ENCODE peak calls at places on chromosomes 16 and 17, in six cellular contexts. W is astrocyte of the spinal cord, S is HepG2, I is pancreas, Y is A549, A is brain microvascular endothelial cell. T is an unnamed sample.

GRCh38 chr16:21338537-21339268 is 60.6 kb upstream of the CRYM start:
- DNase-seq in W (no peak), S (peak; percentile 87), I (no peak), Y (no peak), A (no peak), T (no peak)

GRCh38 chr17:74872313-74873035 is at the start of gene FDXR:
- DNase-seq in W (no peak), S (peak; percentile 50), I (no peak), Y (no peak), A (no peak), T (no peak)

GRCh38 chr16:63876096-63876495 is 1245.8 kb downstream of the CDH11 start:
- DNase-seq in W (no peak), S (no peak), I (no peak), Y (no peak), A (no peak), T (no peak)

GRCh38 chr17:77173104-77173503 is 32.3 kb downstream of the SEC14L1 start:
- DNase-seq in W (no peak), S (no peak), I (no peak), Y (no peak), A (no peak), T (no peak)

GRCh38 chr17:74361613-74362391 is at the start of gene BTBD17:
- DNase-seq in W (no peak), S (peak; percentile 30), I (peak; percentile 87), Y (peak; percentile 67), A (no peak), T (no peak)

GRCh38 chr17:64057701-64058263 is 37.3 kb upstream of the ICAM2 start:
- DNase-seq in W (no peak), S (peak; percentile 66), I (no peak), Y (peak; percentile 26), A (no peak), T (no peak)

GRCh38 chr17:55777471-55777971 is 26.7 kb downstream of the PCTP start:
- DNase-seq in W (no peak), S (no peak), I (no peak), Y (no peak), A (no peak), T (no peak)

GRCh38 chr17:4696432-4696796 is 7.5 kb downstream of the PELP1 start:
- DNase-seq in W (no peak), S (no peak), I (no peak), Y (no peak), A (no peak), T (no peak)

GRCh38 chr16:77172964-77173363 is 18.0 kb upstream of the MON1B start:
- DNase-seq in W (no peak), S (no peak), I (no peak), Y (no peak), A (no peak), T (no peak)

GRCh38 chr16:63596716-63597115 is 1525.1 kb downstream of the CDH11 start:
- DNase-seq in W (no peak), S (no peak), I (no peak), Y (no peak), A (no peak), T (no peak)

GRCh38 chr16:67486805-67487204 is 3.5 kb upstream of the AGRP start:
- DNase-seq in W (no peak), S (no peak), I (no peak), Y (no peak), A (no peak), T (no peak)

GRCh38 chr16:30557397-30557949 is 701 bp downstream of the ZNF764 start:
- DNase-seq in W (no peak), S (no peak), I (no peak), Y (no peak), A (no peak), T (no peak)

GRCh38 chr16:57202095-57202886 is 16.2 kb downstream of the RSPRY1 start:
- DNase-seq in W (no peak), S (no peak), I (no peak), Y (no peak), A (no peak), T (no peak)

GRCh38 chr17:2237960-2238359 is 65.6 kb downstream of the SMG6 start:
- DNase-seq in W (no peak), S (no peak), I (no peak), Y (no peak), A (no peak), T (no peak)

GRCh38 chr17:66540131-66540781 is 237.8 kb downstream of the PRKCA start:
- DNase-seq in W (peak; percentile 95), S (peak; percentile 72), I (no peak), Y (no peak), A (peak; percentile 93), T (no peak)

GRCh38 chr16:84931506-84931905 is 79.8 kb downstream of the ZDHHC7 start:
- DNase-seq in W (no peak), S (no peak), I (no peak), Y (no peak), A (peak; percentile 14), T (no peak)

GRCh38 chr17:65963179-65963578 is 228.8 kb downstream of the CEP112 start:
- DNase-seq in W (no peak), S (no peak), I (no peak), Y (no peak), A (no peak), T (no peak)

GRCh38 chr16:88083582-88083981 is 132.3 kb downstream of the BANP start:
- DNase-seq in W (no peak), S (no peak), I (peak; percentile 23), Y (no peak), A (no peak), T (no peak)

GRCh38 chr16:88084881-88085280 is 133.6 kb downstream of the BANP start:
- DNase-seq in W (no peak), S (no peak), I (no peak), Y (no peak), A (no peak), T (no peak)

GRCh38 chr16:88088161-88088581 is 136.9 kb downstream of the BANP start:
- DNase-seq in W (no peak), S (no peak), I (peak; percentile 65), Y (no peak), A (no peak), T (no peak)

GRCh38 chr16:88086571-88087516 is 135.6 kb downstream of the BANP start:
- DNase-seq in W (no peak), S (no peak), I (peak; percentile 57), Y (no peak), A (no peak), T (no peak)

GRCh38 chr16:88087517-88087877 is 136.3 kb downstream of the BANP start:
- DNase-seq in W (no peak), S (no peak), I (peak; percentile 38), Y (no peak), A (no peak), T (no peak)
- H3K4me3 ChIP-seq in W (no peak overlapping the region), S (no peak overlapping the region), I (no peak overlapping the region), Y (no peak overlapping the region), A (no peak overlapping the region), T (no peak overlapping the region)

GRCh38 chr16:81873221-81873620 is 94.1 kb downstream of the PLCG2 start:
- DNase-seq in W (no peak), S (no peak), I (no peak), Y (no peak), A (no peak), T (no peak)
- TF ChIP-seq CTCF in W (no peak), S (no peak), I (no peak), Y (no peak), A (no peak), T (no peak)

GRCh38 chr17:83099570-83100181 is 20.3 kb downstream of the METRNL start:
- DNase-seq in W (peak; percentile 69), S (no peak), I (no peak), Y (no peak), A (no peak), T (no peak)

GRCh38 chr17:83099086-83099540 is 19.7 kb downstream of the METRNL start:
- DNase-seq in W (no peak), S (no peak), I (no peak), Y (no peak), A (no peak), T (no peak)

GRCh38 chr17:83097831-83098230 is 18.4 kb downstream of the METRNL start:
- DNase-seq in W (no peak), S (no peak), I (no peak), Y (no peak), A (no peak), T (no peak)

GRCh38 chr17:83096401-83097220 is 17.2 kb downstream of the METRNL start:
- DNase-seq in W (no peak), S (no peak), I (no peak), Y (no peak), A (no peak), T (peak; percentile 80)

DNA sequence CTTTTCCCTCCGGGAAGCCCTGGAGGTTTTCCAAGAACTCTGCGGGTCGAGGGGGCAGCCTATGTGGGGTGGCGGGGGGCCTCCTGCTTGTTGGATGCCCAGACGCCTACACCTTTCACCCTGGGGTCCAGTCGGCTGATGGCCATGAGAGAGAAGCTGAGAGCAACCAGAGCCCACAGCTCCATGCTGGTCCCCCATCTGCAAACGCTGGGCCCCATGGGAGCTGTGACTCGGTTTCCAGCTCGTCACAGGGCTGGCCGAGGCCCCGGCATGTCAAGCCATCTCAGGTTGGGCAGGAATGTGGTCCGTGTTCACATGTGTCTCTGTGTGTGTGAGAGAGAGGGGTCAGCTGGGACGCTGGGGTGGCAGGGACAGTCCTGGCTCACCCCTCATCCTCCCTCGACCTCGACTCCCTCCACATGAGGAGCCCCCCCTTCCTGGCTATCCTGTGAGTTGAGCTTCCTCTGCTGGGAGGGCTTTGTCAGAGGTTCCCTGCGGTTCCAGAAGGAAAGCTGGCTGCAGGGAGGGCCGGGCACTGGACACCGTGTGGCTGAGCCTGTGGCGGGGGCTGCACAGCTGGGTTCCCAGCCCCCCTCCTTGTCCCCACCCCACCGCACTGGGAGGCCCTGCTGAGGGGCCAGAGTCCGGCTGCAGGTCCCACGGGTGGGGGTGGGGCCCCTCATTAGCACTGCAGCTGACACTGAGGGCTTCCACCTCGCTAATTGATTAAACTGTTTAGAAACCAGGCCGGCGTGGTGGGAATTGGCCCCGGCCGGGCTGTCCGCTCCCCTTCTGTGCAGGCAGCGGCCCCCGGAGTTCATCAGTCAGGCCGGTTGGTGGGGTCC is 19.1 kb downstream of the METRNL start:
- DNase-seq in W (peak; percentile 21), S (no peak), I (no peak), Y (no peak), A (no peak), T (no peak)
- H3K4me3 ChIP-seq in W (no peak overlapping the region), S (no peak overlapping the region), I (no peak overlapping the region), Y (no peak overlapping the region), A (no peak overlapping the region), T (no peak overlapping the region)

DNA sequence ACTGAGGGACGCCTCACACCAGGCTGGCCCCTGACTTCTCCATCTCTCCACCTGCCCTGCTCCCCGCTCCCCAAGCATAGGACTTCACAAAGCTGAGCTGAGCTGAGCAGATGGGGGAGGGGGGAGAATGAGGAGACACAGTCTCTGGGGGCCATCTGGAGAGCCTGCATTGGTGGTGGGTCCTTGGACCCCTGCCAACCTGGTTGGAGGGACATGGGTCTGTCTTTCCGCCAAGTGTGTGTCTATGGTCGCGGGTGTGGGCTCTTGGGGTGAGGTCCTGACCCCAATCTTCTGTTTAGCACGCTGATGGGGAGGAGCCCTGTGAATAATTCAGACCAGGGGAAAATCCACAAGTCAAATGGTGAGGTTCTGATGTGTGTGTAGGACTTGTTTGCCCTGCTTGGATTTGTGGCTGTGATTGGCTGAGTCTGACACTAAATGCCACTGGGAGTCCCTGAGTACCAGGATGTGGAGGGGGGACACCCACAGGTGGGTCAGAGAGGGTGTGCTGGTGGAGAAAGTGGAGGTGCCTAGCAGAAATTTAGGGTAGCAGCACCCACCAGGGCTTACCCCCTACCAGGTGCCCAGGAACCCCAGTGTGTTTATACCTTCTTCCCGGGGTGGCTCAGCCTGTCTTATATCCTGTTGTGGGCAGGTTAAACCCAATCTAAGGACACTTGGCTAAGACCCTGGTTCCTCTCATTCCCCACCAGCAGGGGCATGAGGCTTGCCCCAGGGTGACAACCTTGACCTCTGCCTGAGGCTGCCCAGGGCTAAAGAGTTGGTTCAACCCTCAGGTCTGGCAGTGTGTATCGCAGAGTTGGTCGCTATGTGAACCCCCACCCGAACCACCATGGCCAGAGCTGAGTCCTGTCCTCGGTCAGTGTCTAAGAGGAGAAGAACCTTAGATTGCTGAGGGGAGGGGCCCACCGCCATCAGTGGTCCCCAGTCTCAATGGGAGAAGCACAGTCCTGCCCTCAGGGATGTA is 2.1 kb downstream of the FMNL1 start:
- DNase-seq in W (no peak), S (no peak), I (no peak), Y (no peak), A (no peak), T (no peak)
- TF ChIP-seq CTCF in W (no peak), S (no peak), I (no peak), Y (no peak), A (no peak), T (no peak)